ENCODE peak calls at places on chromosome 14, in ten cellular contexts. A, R, C, U, X, S, G, I, W and V are unnamed samples. For H3K4me1, the result is how much of the 10 kb centered on the place peaks cover.

GRCh38 chr14:43949410-43949809 is 557.7 kb downstream of the FSCB start:
- DNase-seq in X (no peak), A (no peak), W (no peak), U (no peak), I (no peak), G (no peak), C (no peak), R (no peak), S (no peak), V (no peak)

GRCh38 chr14:80776657-80777056 is 164.9 kb downstream of the CEP128 start:
- DNase-seq in R (no peak), A (no peak), U (no peak), I (no peak), S (no peak), G (no peak), W (no peak), C (no peak), X (no peak), V (no peak)

GRCh38 chr14:101603096-101603495 is 41.8 kb downstream of the DIO3 start:
- DNase-seq in R (no peak), U (no peak), X (no peak), W (no peak), G (peak), S (peak), A (no peak), I (peak), C (no peak), V (no peak)

GRCh38 chr14:102140027-102140749 is 491 bp downstream of the WDR20 start:
- DNase-seq in X (peak), A (peak), U (no peak), C (peak), R (peak), G (peak), I (peak), S (no peak), W (no peak), V (peak)

GRCh38 chr14:24233538-24233866 is 773 bp downstream of the GMPR2 start:
- DNase-seq in W (no peak), R (no peak), U (peak), I (no peak), X (no peak), S (no peak), G (no peak), C (no peak), A (peak), V (no peak)

GRCh38 chr14:104240426-104241157 is 102.2 kb downstream of the KIF26A start:
- DNase-seq in S (no peak), U (no peak), X (no peak), A (no peak), I (peak), G (peak), R (no peak), W (no peak), C (no peak), V (peak)

GRCh38 chr14:31937730-31938346 is 139.3 kb upstream of the ARHGAP5 start:
- DNase-seq in X (peak), I (peak), U (peak), W (no peak), S (no peak), R (no peak), C (peak), A (peak), G (no peak), V (peak)

GRCh38 chr14:81105378-81105777 is 115.4 kb downstream of the GTF2A1 start:
- DNase-seq in C (no peak), S (no peak), U (no peak), G (no peak), W (no peak), R (no peak), A (no peak), I (no peak), X (no peak), V (no peak)

GRCh38 chr14:34750233-34750632 is 35.8 kb upstream of the CFL2 start:
- DNase-seq in U (no peak), S (no peak), I (no peak), A (no peak), G (no peak), R (no peak), X (no peak), W (no peak), C (no peak), V (no peak)

GRCh38 chr14:72463291-72463866 is 430.5 kb downstream of the DPF3 start:
- DNase-seq in A (peak), S (no peak), X (no peak), C (no peak), W (no peak), U (no peak), I (no peak), G (no peak), R (no peak), V (no peak)

GRCh38 chr14:96189288-96189711 is 15.3 kb upstream of the BDKRB2 start:
- DNase-seq in R (peak), A (no peak), C (no peak), I (no peak), G (no peak), W (no peak), S (no peak), U (no peak), X (no peak), V (no peak)

GRCh38 chr14:101625336-101626097 is 64.2 kb downstream of the DIO3 start:
- DNase-seq in I (no peak), U (no peak), A (no peak), S (peak), X (no peak), R (no peak), W (no peak), G (no peak), C (no peak), V (no peak)

GRCh38 chr14:105005929-105006830 is 14.7 kb downstream of the CDCA4 start:
- DNase-seq in I (no peak), C (no peak), W (no peak), A (no peak), R (no peak), X (no peak), U (no peak), G (no peak), S (no peak), V (no peak)

GRCh38 chr14:34970665-34971064 is 12.1 kb upstream of the SRP54 start:
- DNase-seq in W (no peak), A (no peak), G (no peak), X (no peak), I (no peak), C (no peak), U (no peak), R (no peak), S (no peak), V (no peak)

GRCh38 chr14:95667251-95667693 is 19.0 kb upstream of the TCL1B start:
- DNase-seq in R (no peak), X (no peak), U (no peak), C (no peak), W (no peak), A (no peak), I (no peak), S (no peak), G (no peak), V (no peak)

GRCh38 chr14:95998656-95999055 is 40.5 kb upstream of the C14orf132 start:
- DNase-seq in S (no peak), W (no peak), U (no peak), R (no peak), I (no peak), X (no peak), C (no peak), A (peak), G (no peak), V (no peak)

GRCh38 chr14:55446127-55446736 is 5.8 kb upstream of the TBPL2 start:
- DNase-seq in I (peak), X (peak), A (peak), U (peak), S (no peak), G (peak), W (no peak), R (no peak), C (peak), V (peak)

GRCh38 chr14:55450124-55450523 is 9.7 kb upstream of the TBPL2 start:
- DNase-seq in U (no peak), G (peak), W (no peak), R (no peak), I (no peak), A (no peak), C (no peak), S (peak), X (no peak), V (no peak)

GRCh38 chr14:55446833-55447232 is 6.4 kb upstream of the TBPL2 start:
- DNase-seq in I (no peak), W (no peak), G (no peak), A (peak), X (no peak), R (no peak), U (no peak), C (no peak), S (no peak), V (no peak)

GRCh38 chr14:55449116-55449515 is 8.7 kb upstream of the TBPL2 start:
- DNase-seq in G (no peak), A (no peak), X (no peak), C (no peak), S (no peak), I (no peak), U (no peak), R (no peak), W (no peak), V (no peak)

DNA sequence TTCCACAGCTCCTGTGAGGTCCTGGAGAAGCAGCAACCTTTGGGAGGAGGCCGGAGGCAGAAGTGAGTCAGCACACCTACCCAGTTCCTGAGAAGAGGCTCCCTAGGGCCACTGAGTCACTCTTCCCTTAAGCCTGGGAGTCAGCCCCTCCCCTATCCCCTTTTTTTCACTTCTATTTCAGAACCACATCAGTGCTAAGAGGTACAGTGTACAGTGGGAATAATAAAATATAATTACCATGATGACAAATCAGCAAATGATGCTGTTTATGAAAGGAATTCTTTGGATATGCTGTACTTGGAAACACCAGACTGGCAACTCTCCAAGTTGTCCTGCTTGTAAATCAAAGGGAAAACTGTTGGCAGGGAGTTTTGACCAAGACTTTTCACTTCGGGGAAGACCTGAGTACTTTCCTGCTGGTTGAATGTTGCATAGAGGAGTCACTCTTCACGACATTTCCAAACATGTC is 7.8 kb upstream of the TBPL2 start:
- DNase-seq in U (peak), G (no peak), W (no peak), S (no peak), C (peak), A (peak), R (no peak), I (peak), X (no peak), V (peak)
- H3K4me1 ChIP-seq in U (under half), G (under half), W (under half), S (under half), C (under half), A (under half), R (under half), I (half or more), X (under half), V (under half)

GRCh38 chr14:21510735-21511657 is at the start of gene METTL3:
- DNase-seq in R (peak), I (peak), X (peak), W (peak), C (peak), A (peak), S (peak), U (peak), G (peak), V (peak)
- TF ChIP-seq POLR2A in R (peak), I (peak), X (no peak), W (peak), C (peak), A (peak), S (no peak), U (peak), G (peak), V (no peak)

GRCh38 chr14:22715186-22715812 is 51.2 kb upstream of the OXA1L start:
- DNase-seq in G (peak), X (no peak), U (peak), W (no peak), R (no peak), A (no peak), C (no peak), S (no peak), I (no peak), V (no peak)
- TF ChIP-seq EP300 in G (no peak), X (no peak), U (peak), W (no peak), R (no peak), A (no peak), C (no peak), S (no peak), I (no peak), V (no peak)

GRCh38 chr14:92652413-92653151 is 95.8 kb downstream of the LGMN start:
- DNase-seq in G (no peak), A (no peak), R (no peak), W (no peak), S (no peak), U (no peak), X (no peak), C (no peak), I (no peak), V (no peak)
- H3K4me1 ChIP-seq in G (under half), A (under half), R (half or more), W (under half), S (under half), U (under half), X (half or more), C (under half), I (under half), V (under half)

DNA sequence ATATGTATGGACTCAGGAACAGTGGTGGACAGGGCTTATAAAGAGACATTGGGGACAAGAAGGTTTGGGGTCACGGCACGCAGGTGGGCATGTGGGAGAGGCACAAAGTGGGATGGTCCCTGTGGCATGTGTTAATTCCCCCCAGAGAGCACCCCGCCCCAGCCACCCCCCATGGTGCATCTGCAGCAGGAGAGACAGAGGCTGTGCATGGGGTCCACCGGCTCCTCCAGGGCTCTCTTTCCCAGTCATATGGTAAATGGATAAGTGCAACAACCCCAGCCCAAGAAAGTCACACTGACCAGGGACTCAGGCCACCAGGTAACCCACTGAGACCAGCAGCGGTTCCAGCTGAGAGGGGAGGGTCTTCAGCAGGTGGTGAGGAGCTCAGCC is 242.1 kb downstream of the BCL11B start:
- DNase-seq in A (no peak), R (no peak), U (no peak), X (no peak), S (no peak), C (no peak), G (no peak), W (no peak), I (no peak), V (no peak)
- TF ChIP-seq POLR2A in A (no peak), R (no peak), U (no peak), X (no peak), S (no peak), C (no peak), G (no peak), W (no peak), I (no peak), V (no peak)

GRCh38 chr14:52360831-52361230 is 46.7 kb downstream of the PTGER2 start:
- DNase-seq in G (no peak), R (no peak), I (peak), W (peak), S (no peak), A (no peak), U (no peak), C (no peak), X (peak), V (peak)
- TF ChIP-seq EP300 in G (no peak), R (no peak), I (no peak), W (no peak), S (no peak), A (no peak), U (no peak), C (no peak), X (no peak), V (no peak)

GRCh38 chr14:99603965-99604765 is at the start of gene CCDC85C:
- DNase-seq in C (peak), X (peak), G (peak), R (peak), W (peak), S (peak), A (peak), I (peak), U (peak), V (peak)
- H3K4me1 ChIP-seq in C (under half), X (half or more), G (under half), R (under half), W (under half), S (half or more), A (under half), I (half or more), U (under half), V (under half)

DNA sequence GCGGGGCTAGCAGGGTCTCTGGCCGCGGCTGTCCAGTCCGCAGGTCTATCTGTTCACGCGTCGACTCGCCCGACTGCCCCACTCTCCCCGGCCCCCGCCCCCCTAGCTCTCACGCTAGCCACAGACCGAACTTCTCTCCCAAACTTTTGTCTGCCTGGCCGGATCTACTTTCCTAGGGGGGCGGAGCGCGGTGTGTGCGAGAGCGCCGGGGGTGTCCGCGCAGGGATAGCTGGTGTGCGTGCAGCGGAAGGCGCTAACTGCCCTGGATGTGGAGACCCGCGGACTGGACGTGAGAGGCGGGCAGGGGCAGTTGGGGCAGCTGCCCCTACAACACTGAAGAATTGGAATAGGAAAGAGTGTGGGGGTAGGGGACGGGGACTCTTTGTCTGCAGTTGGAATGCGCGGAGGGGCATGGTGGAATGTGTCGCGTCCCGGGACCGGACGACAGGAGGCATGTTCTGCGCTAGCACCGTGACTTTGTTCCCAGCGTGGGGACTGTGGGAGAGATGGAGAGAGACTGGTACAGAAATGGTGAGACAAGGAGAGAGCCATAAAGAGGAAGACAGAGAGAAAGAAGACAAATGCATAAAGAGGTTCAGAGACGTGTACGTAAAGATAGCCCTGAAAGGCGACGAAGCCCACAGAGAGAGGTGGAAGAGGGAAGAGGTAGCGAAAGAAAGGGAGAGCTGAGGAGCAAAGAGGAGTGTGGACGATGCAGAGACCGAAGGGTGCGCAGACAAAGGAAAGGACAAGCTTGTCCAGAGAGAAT is at the start of gene AJUBA:
- DNase-seq in C (peak), A (peak), I (peak), U (peak), R (peak), W (peak), X (peak), G (peak), S (peak), V (peak)
- TF ChIP-seq POLR2A in C (peak), A (peak), I (peak), U (peak), R (peak), W (peak), X (peak), G (no peak), S (no peak), V (no peak)